ENCODE peak calls at places on chromosomes 3 and 15, in four cellular contexts. R is NCI-H1105, Z is ureter, V is T-helper 1 cell. I is an unnamed sample.

GRCh38 chr3:107524214-107525100 is 1.7 kb downstream of the BBX start:
- DNase-seq in R (peak), Z (peak), V (peak), I (peak)

GRCh38 chr15:33098082-33099058 is 96.1 kb downstream of the FMN1 start:
- DNase-seq in R (no peak), Z (no peak), V (no peak), I (no peak)

GRCh38 chr3:134892317-134892716 is 97.3 kb downstream of the EPHB1 start:
- DNase-seq in R (no peak), Z (no peak), V (no peak), I (no peak)

GRCh38 chr15:58313304-58313703 is 118.5 kb upstream of the LIPC start:
- DNase-seq in R (no peak), Z (no peak), V (no peak), I (no peak)

GRCh38 chr15:93454788-93455187 is 365.8 kb upstream of the RGMA start:
- DNase-seq in R (no peak), Z (no peak), V (no peak), I (no peak)

GRCh38 chr15:39934415-39935044 is 615 bp downstream of the EIF2AK4 start:
- DNase-seq in R (no peak), Z (no peak), V (no peak), I (no peak)

GRCh38 chr15:92394327-92395175 is 870 bp downstream of the ST8SIA2 start:
- DNase-seq in R (no peak), Z (no peak), V (no peak), I (no peak)

GRCh38 chr3:55894605-55895004 is 407.5 kb upstream of the WNT5A start:
- DNase-seq in R (peak), Z (no peak), V (no peak), I (no peak)

GRCh38 chr3:113736548-113737089 is 9.4 kb downstream of the NAA50 start:
- DNase-seq in R (peak), Z (no peak), V (peak), I (no peak)

GRCh38 chr3:127026036-127026435 is 43.1 kb downstream of the PLXNA1 start:
- DNase-seq in R (no peak), Z (no peak), V (no peak), I (no peak)

GRCh38 chr15:93943607-93944006 is 287.8 kb upstream of the MCTP2 start:
- DNase-seq in R (no peak), Z (no peak), V (no peak), I (no peak)

GRCh38 chr3:30680789-30681188 is 74.4 kb downstream of the TGFBR2 start:
- DNase-seq in R (no peak), Z (no peak), V (no peak), I (peak)

GRCh38 chr15:79170256-79170664 is 79.7 kb upstream of the RASGRF1 start:
- DNase-seq in R (no peak), Z (peak), V (no peak), I (peak)

GRCh38 chr15:36682091-36682490 is 102.7 kb downstream of the CDIN1 start:
- DNase-seq in R (no peak), Z (no peak), V (no peak), I (no peak)

GRCh38 chr3:27730774-27731659 is 8.9 kb upstream of the EOMES start:
- DNase-seq in R (no peak), Z (no peak), V (no peak), I (no peak)

GRCh38 chr3:126850370-126851085 is 132.4 kb upstream of the PLXNA1 start:
- DNase-seq in R (no peak), Z (no peak), V (no peak), I (peak)

GRCh38 chr3:158260392-158260791 is 150.5 kb downstream of the RSRC1 start:
- DNase-seq in R (peak), Z (no peak), V (no peak), I (no peak)

GRCh38 chr3:136772709-136773108 is 20.5 kb upstream of the STAG1 start:
- DNase-seq in R (no peak), Z (no peak), V (no peak), I (no peak)

GRCh38 chr3:127027811-127028548 is 45.1 kb downstream of the PLXNA1 start:
- DNase-seq in R (no peak), Z (no peak), V (no peak), I (no peak)

GRCh38 chr15:51283026-51283425 is 55.4 kb downstream of the CYP19A1 start:
- DNase-seq in R (no peak), Z (no peak), V (no peak), I (no peak)

GRCh38 chr15:74402337-74402839 is 31.4 kb downstream of the SEMA7A start:
- DNase-seq in R (no peak), Z (no peak), V (no peak), I (no peak)